ENCODE peak calls at places on chromosomes 6 and 20, in nine cellular contexts. Y is NCI-H774; T is AG09309; V is stimulated activated naive CD8-positive, alpha-beta T cell treated with anti-CD3 and anti-CD28 coated beads, Interleukin-15, Interleukin-2, amounts not matched to agents 100 U/mL and 50 U/mL, for 24 hours; X is stimulated activated CD4-positive, alpha-beta T cell treated with anti-CD3 and anti-CD28 coated beads, Interleukin-2, amount 100 ng/mL, for 48 hours; D is T-helper 1 cell; A is DMS153; J is ecto neural progenitor cell; P is activated CD8-positive, alpha-beta T cell treated with anti-CD3 and anti-CD28 coated beads for 36 hours. U is an unnamed sample.
A peak's percentile ranks its signal among the peaks of the same experiment; 100 is the strongest.

GRCh38 chr6:56407883-56408282 is 160.5 kb upstream of the COL21A1 start:
- DNase-seq in X (no peak), J (no peak), D (no peak), A (no peak), Y (no peak), P (no peak), T (no peak), V (no peak), U (no peak)

GRCh38 chr6:93416575-93417420 is 2.6 kb downstream of the EPHA7 start:
- DNase-seq in X (no peak), T (no peak), Y (peak; percentile 96), J (peak; percentile 72), A (peak; percentile 76), D (no peak), P (peak; percentile 1), V (peak; percentile 3), U (no peak)

GRCh38 chr6:73364121-73364520 is 1.7 kb downstream of the KHDC3L start:
- DNase-seq in P (no peak), T (no peak), V (no peak), J (no peak), D (no peak), X (no peak), A (no peak), Y (no peak), U (no peak)

GRCh38 chr6:135851442-135852271 is at the start of gene PDE7B:
- DNase-seq in V (peak; percentile 58), X (peak; percentile 9), J (peak; percentile 74), T (peak; percentile 98), Y (peak; percentile 84), A (no peak), P (peak; percentile 61), D (no peak), U (peak; percentile 89)

GRCh38 chr6:79650943-79651342 is 19.8 kb downstream of the SH3BGRL2 start:
- DNase-seq in D (no peak), Y (no peak), J (no peak), A (no peak), X (no peak), V (no peak), T (no peak), P (no peak), U (no peak)

GRCh38 chr20:8094845-8095244 is 37.2 kb upstream of the PLCB1 start:
- DNase-seq in J (no peak), X (no peak), P (no peak), T (peak; percentile 16), V (no peak), Y (no peak), D (no peak), A (no peak), U (no peak)

GRCh38 chr6:158039571-158040050 is 57.9 kb downstream of the SYNJ2 start:
- DNase-seq in A (no peak), T (no peak), D (no peak), X (no peak), J (no peak), V (no peak), P (peak; percentile 67), Y (no peak), U (peak; percentile 70)

GRCh38 chr6:16333580-16333979 is 95.2 kb downstream of the GMPR start:
- DNase-seq in J (no peak), P (no peak), V (no peak), A (no peak), D (no peak), Y (no peak), T (no peak), X (no peak), U (no peak)

GRCh38 chr6:142014515-142014914 is 118.2 kb upstream of the GJE1 start:
- DNase-seq in D (no peak), Y (no peak), V (no peak), J (no peak), T (peak; percentile 82), X (no peak), A (no peak), P (no peak), U (no peak)

GRCh38 chr6:74268821-74269600 is 573.0 kb downstream of the CD109 start:
- DNase-seq in A (no peak), V (no peak), J (no peak), D (no peak), T (no peak), P (no peak), X (no peak), Y (no peak), U (no peak)

GRCh38 chr6:6919173-6919572 is 188.6 kb upstream of the RREB1 start:
- DNase-seq in X (no peak), A (no peak), V (no peak), Y (no peak), P (no peak), J (no peak), T (no peak), D (no peak), U (no peak)

GRCh38 chr20:33489495-33490022 is 337 bp upstream of the CBFA2T2 start:
- DNase-seq in P (peak; percentile 99), X (peak; percentile 99), Y (peak; percentile 97), D (peak; percentile 99), T (peak; percentile 80), J (peak; percentile 99), A (peak; percentile 97), V (peak; percentile 99), U (peak; percentile 90)

GRCh38 chr6:46263709-46264091 is 92.9 kb upstream of the ENPP5 start:
- DNase-seq in X (no peak), P (no peak), Y (no peak), D (no peak), A (no peak), J (no peak), T (peak; percentile 93), V (no peak), U (no peak)

GRCh38 chr6:21109421-21110178 is 484.0 kb upstream of the SOX4 start:
- DNase-seq in J (no peak), T (peak; percentile 52), Y (no peak), A (no peak), V (no peak), P (no peak), D (no peak), X (no peak), U (no peak)

GRCh38 chr6:131574133-131574532 is 1.1 kb downstream of the ARG1 start:
- DNase-seq in X (no peak), D (no peak), P (no peak), Y (no peak), A (no peak), T (no peak), J (no peak), V (no peak), U (no peak)

GRCh38 chr6:81491486-81492101 is 260.9 kb downstream of the TENT5A start:
- DNase-seq in V (no peak), J (no peak), P (no peak), D (no peak), Y (no peak), A (no peak), T (no peak), X (no peak), U (no peak)